ENCODE peak calls at places on chromosomes 7 and 10, in nine cellular contexts. One of them, this sample, is unnamed. For H3K4me1, the result is how much of the 10 kb centered on the place peaks cover.

GRCh38 chr7:32890553-32891045 is 961 bp downstream of the KBTBD2 start:
- DNase-seq in Panc1: no peak
- DNase-seq in transverse colon: peak
- DNase-seq in spleen: no peak
- DNase-seq in suprapubic skin: no peak
- DNase-seq in sigmoid colon: no peak
- DNase-seq in endothelial cell of umbilical vein: no peak
- DNase-seq in prostate gland: peak
- DNase-seq in H1: no peak
- DNase-seq in this sample: no peak

GRCh38 chr7:77464589-77464988 is 48.4 kb upstream of the GSAP start:
- DNase-seq in Panc1: no peak
- DNase-seq in transverse colon: no peak
- DNase-seq in spleen: no peak
- DNase-seq in suprapubic skin: no peak
- DNase-seq in sigmoid colon: no peak
- DNase-seq in endothelial cell of umbilical vein: no peak
- DNase-seq in prostate gland: no peak
- DNase-seq in H1: no peak
- DNase-seq in this sample: no peak

GRCh38 chr7:75982306-75983064 is 11.9 kb downstream of the TMEM120A start:
- DNase-seq in Panc1: no peak
- DNase-seq in transverse colon: no peak
- DNase-seq in spleen: peak
- DNase-seq in suprapubic skin: no peak
- DNase-seq in sigmoid colon: peak
- DNase-seq in endothelial cell of umbilical vein: no peak
- DNase-seq in prostate gland: no peak
- DNase-seq in H1: no peak
- DNase-seq in this sample: peak

GRCh38 chr7:149765399-149766121 is 7.8 kb downstream of the ZNF467 start:
- DNase-seq in Panc1: no peak
- DNase-seq in transverse colon: no peak
- DNase-seq in spleen: peak
- DNase-seq in suprapubic skin: no peak
- DNase-seq in sigmoid colon: no peak
- DNase-seq in endothelial cell of umbilical vein: no peak
- DNase-seq in prostate gland: no peak
- DNase-seq in H1: peak
- DNase-seq in this sample: no peak

GRCh38 chr7:148584154-148584827 is 6.3 kb upstream of the C7orf33 start:
- DNase-seq in Panc1: no peak
- DNase-seq in transverse colon: no peak
- DNase-seq in spleen: no peak
- DNase-seq in suprapubic skin: no peak
- DNase-seq in sigmoid colon: no peak
- DNase-seq in endothelial cell of umbilical vein: no peak
- DNase-seq in prostate gland: no peak
- DNase-seq in H1: no peak
- DNase-seq in this sample: no peak

GRCh38 chr7:115910541-115911164 is 119.9 kb downstream of the TFEC start:
- DNase-seq in Panc1: peak
- DNase-seq in transverse colon: no peak
- DNase-seq in spleen: no peak
- DNase-seq in suprapubic skin: no peak
- DNase-seq in sigmoid colon: no peak
- DNase-seq in endothelial cell of umbilical vein: peak
- DNase-seq in prostate gland: no peak
- DNase-seq in H1: no peak
- DNase-seq in this sample: no peak

GRCh38 chr7:149865437-149865836 is 8.3 kb upstream of the ATP6V0E2 start:
- DNase-seq in Panc1: no peak
- DNase-seq in transverse colon: peak
- DNase-seq in spleen: peak
- DNase-seq in suprapubic skin: no peak
- DNase-seq in sigmoid colon: no peak
- DNase-seq in endothelial cell of umbilical vein: peak
- DNase-seq in prostate gland: no peak
- DNase-seq in H1: no peak
- DNase-seq in this sample: no peak

GRCh38 chr10:18400201-18400910 is 251.0 kb downstream of the NSUN6 start:
- DNase-seq in Panc1: no peak
- DNase-seq in transverse colon: peak
- DNase-seq in spleen: no peak
- DNase-seq in suprapubic skin: no peak
- DNase-seq in sigmoid colon: no peak
- DNase-seq in endothelial cell of umbilical vein: no peak
- DNase-seq in prostate gland: no peak
- DNase-seq in H1: no peak
- DNase-seq in this sample: no peak

GRCh38 chr10:58782876-58783859 is 270.5 kb downstream of the BICC1 start:
- DNase-seq in Panc1: no peak
- DNase-seq in transverse colon: no peak
- DNase-seq in spleen: no peak
- DNase-seq in suprapubic skin: no peak
- DNase-seq in sigmoid colon: peak
- DNase-seq in endothelial cell of umbilical vein: no peak
- DNase-seq in prostate gland: no peak
- DNase-seq in H1: no peak
- DNase-seq in this sample: no peak

GRCh38 chr10:79331709-79332108 is 15.6 kb upstream of the PPIF start:
- DNase-seq in Panc1: no peak
- DNase-seq in transverse colon: no peak
- DNase-seq in spleen: peak
- DNase-seq in suprapubic skin: no peak
- DNase-seq in sigmoid colon: no peak
- DNase-seq in endothelial cell of umbilical vein: no peak
- DNase-seq in prostate gland: no peak
- DNase-seq in H1: no peak
- DNase-seq in this sample: no peak

GRCh38 chr10:44039599-44039998 is 345.3 kb downstream of the CXCL12 start:
- DNase-seq in Panc1: no peak
- DNase-seq in transverse colon: no peak
- DNase-seq in spleen: no peak
- DNase-seq in suprapubic skin: no peak
- DNase-seq in sigmoid colon: no peak
- DNase-seq in endothelial cell of umbilical vein: no peak
- DNase-seq in prostate gland: no peak
- DNase-seq in H1: no peak
- DNase-seq in this sample: no peak

GRCh38 chr7:22110227-22110839 is 164.6 kb upstream of the CDCA7L start:
- DNase-seq in Panc1: peak
- DNase-seq in transverse colon: peak
- DNase-seq in spleen: no peak
- DNase-seq in suprapubic skin: no peak
- DNase-seq in sigmoid colon: peak
- DNase-seq in endothelial cell of umbilical vein: peak
- DNase-seq in prostate gland: peak
- DNase-seq in H1: peak
- DNase-seq in this sample: no peak

GRCh38 chr10:12710594-12711343 is 290.7 kb downstream of the CCDC3 start:
- DNase-seq in Panc1: no peak
- DNase-seq in transverse colon: peak
- DNase-seq in spleen: peak
- DNase-seq in suprapubic skin: peak
- DNase-seq in sigmoid colon: peak
- DNase-seq in endothelial cell of umbilical vein: peak
- DNase-seq in prostate gland: peak
- DNase-seq in H1: peak
- DNase-seq in this sample: no peak

GRCh38 chr7:16083931-16084330 is 337.4 kb downstream of the CRPPA start:
- DNase-seq in Panc1: no peak
- DNase-seq in transverse colon: no peak
- DNase-seq in spleen: no peak
- DNase-seq in suprapubic skin: no peak
- DNase-seq in sigmoid colon: no peak
- DNase-seq in endothelial cell of umbilical vein: peak
- DNase-seq in prostate gland: no peak
- DNase-seq in H1: no peak
- DNase-seq in this sample: no peak

GRCh38 chr7:70051726-70052125 is 453.5 kb downstream of the AUTS2 start:
- DNase-seq in Panc1: no peak
- DNase-seq in transverse colon: no peak
- DNase-seq in spleen: no peak
- DNase-seq in suprapubic skin: no peak
- DNase-seq in sigmoid colon: no peak
- DNase-seq in endothelial cell of umbilical vein: no peak
- DNase-seq in prostate gland: no peak
- DNase-seq in H1: no peak
- DNase-seq in this sample: no peak

GRCh38 chr10:127463548-127463947 is 85.6 kb upstream of the NPS start:
- DNase-seq in Panc1: no peak
- DNase-seq in transverse colon: no peak
- DNase-seq in spleen: no peak
- DNase-seq in suprapubic skin: no peak
- DNase-seq in sigmoid colon: no peak
- DNase-seq in endothelial cell of umbilical vein: no peak
- DNase-seq in prostate gland: no peak
- DNase-seq in H1: no peak
- DNase-seq in this sample: peak

GRCh38 chr10:55820071-55820470 is 541.0 kb downstream of the ZWINT start:
- DNase-seq in Panc1: no peak
- DNase-seq in transverse colon: no peak
- DNase-seq in spleen: no peak
- DNase-seq in suprapubic skin: no peak
- DNase-seq in sigmoid colon: no peak
- DNase-seq in endothelial cell of umbilical vein: no peak
- DNase-seq in prostate gland: no peak
- DNase-seq in H1: no peak
- DNase-seq in this sample: no peak

GRCh38 chr10:47101807-47102206 is 190.6 kb downstream of the PTPN20 start:
- DNase-seq in Panc1: no peak
- DNase-seq in transverse colon: no peak
- DNase-seq in spleen: no peak
- DNase-seq in suprapubic skin: no peak
- DNase-seq in sigmoid colon: no peak
- DNase-seq in endothelial cell of umbilical vein: no peak
- DNase-seq in prostate gland: no peak
- DNase-seq in H1: no peak
- DNase-seq in this sample: peak

GRCh38 chr10:45375716-45376231 is 1.8 kb downstream of the ALOX5 start:
- DNase-seq in Panc1: no peak
- DNase-seq in transverse colon: no peak
- DNase-seq in spleen: peak
- DNase-seq in suprapubic skin: no peak
- DNase-seq in sigmoid colon: no peak
- DNase-seq in endothelial cell of umbilical vein: no peak
- DNase-seq in prostate gland: no peak
- DNase-seq in H1: no peak
- DNase-seq in this sample: no peak

GRCh38 chr10:132943555-132944404 is 1.4 kb upstream of the CFAP46 start:
- DNase-seq in Panc1: no peak
- DNase-seq in transverse colon: no peak
- DNase-seq in spleen: no peak
- DNase-seq in suprapubic skin: peak
- DNase-seq in sigmoid colon: no peak
- DNase-seq in endothelial cell of umbilical vein: no peak
- DNase-seq in prostate gland: no peak
- DNase-seq in H1: no peak
- DNase-seq in this sample: no peak
- TF ChIP-seq POLR2AphosphoS5 in Panc1: no peak
- TF ChIP-seq POLR2AphosphoS5 in transverse colon: no peak
- TF ChIP-seq POLR2AphosphoS5 in spleen: no peak
- TF ChIP-seq POLR2AphosphoS5 in suprapubic skin: no peak
- TF ChIP-seq POLR2AphosphoS5 in sigmoid colon: no peak
- TF ChIP-seq POLR2AphosphoS5 in endothelial cell of umbilical vein: no peak
- TF ChIP-seq POLR2AphosphoS5 in prostate gland: no peak
- TF ChIP-seq POLR2AphosphoS5 in H1: no peak
- TF ChIP-seq POLR2AphosphoS5 in this sample: no peak

GRCh38 chr10:108629843-108630242 is 1293.5 kb downstream of the XPNPEP1 start:
- DNase-seq in Panc1: no peak
- DNase-seq in transverse colon: no peak
- DNase-seq in spleen: no peak
- DNase-seq in suprapubic skin: no peak
- DNase-seq in sigmoid colon: no peak
- DNase-seq in endothelial cell of umbilical vein: no peak
- DNase-seq in prostate gland: no peak
- DNase-seq in H1: no peak
- DNase-seq in this sample: no peak
- TF ChIP-seq CTCF in Panc1: no peak
- TF ChIP-seq CTCF in transverse colon: no peak
- TF ChIP-seq CTCF in spleen: no peak
- TF ChIP-seq CTCF in suprapubic skin: no peak
- TF ChIP-seq CTCF in sigmoid colon: no peak
- TF ChIP-seq CTCF in endothelial cell of umbilical vein: no peak
- TF ChIP-seq CTCF in prostate gland: no peak
- TF ChIP-seq CTCF in H1: peak
- TF ChIP-seq CTCF in this sample: no peak

GRCh38 chr10:34759161-34759836 is 55.8 kb downstream of the PARD3 start:
- DNase-seq in Panc1: no peak
- DNase-seq in transverse colon: no peak
- DNase-seq in spleen: no peak
- DNase-seq in suprapubic skin: no peak
- DNase-seq in sigmoid colon: no peak
- DNase-seq in endothelial cell of umbilical vein: no peak
- DNase-seq in prostate gland: no peak
- DNase-seq in H1: no peak
- DNase-seq in this sample: no peak

GRCh38 chr10:34756584-34756983 is 58.5 kb downstream of the PARD3 start:
- DNase-seq in Panc1: no peak
- DNase-seq in transverse colon: no peak
- DNase-seq in spleen: no peak
- DNase-seq in suprapubic skin: no peak
- DNase-seq in sigmoid colon: no peak
- DNase-seq in endothelial cell of umbilical vein: no peak
- DNase-seq in prostate gland: no peak
- DNase-seq in H1: no peak
- DNase-seq in this sample: no peak

GRCh38 chr10:34758447-34758996 is 56.6 kb downstream of the PARD3 start:
- DNase-seq in Panc1: peak
- DNase-seq in transverse colon: no peak
- DNase-seq in spleen: no peak
- DNase-seq in suprapubic skin: no peak
- DNase-seq in sigmoid colon: no peak
- DNase-seq in endothelial cell of umbilical vein: peak
- DNase-seq in prostate gland: no peak
- DNase-seq in H1: no peak
- DNase-seq in this sample: no peak

GRCh38 chr10:34759837-34760215 is 55.3 kb downstream of the PARD3 start:
- DNase-seq in Panc1: no peak
- DNase-seq in transverse colon: no peak
- DNase-seq in spleen: no peak
- DNase-seq in suprapubic skin: no peak
- DNase-seq in sigmoid colon: no peak
- DNase-seq in endothelial cell of umbilical vein: no peak
- DNase-seq in prostate gland: no peak
- DNase-seq in H1: no peak
- DNase-seq in this sample: no peak

GRCh38 chr10:34757933-34758332 is 57.2 kb downstream of the PARD3 start:
- DNase-seq in Panc1: no peak
- DNase-seq in transverse colon: no peak
- DNase-seq in spleen: no peak
- DNase-seq in suprapubic skin: no peak
- DNase-seq in sigmoid colon: no peak
- DNase-seq in endothelial cell of umbilical vein: no peak
- DNase-seq in prostate gland: no peak
- DNase-seq in H1: no peak
- DNase-seq in this sample: no peak
- H3K4me1 ChIP-seq in Panc1: under half
- H3K4me1 ChIP-seq in transverse colon: under half
- H3K4me1 ChIP-seq in spleen: under half
- H3K4me1 ChIP-seq in suprapubic skin: under half
- H3K4me1 ChIP-seq in sigmoid colon: under half
- H3K4me1 ChIP-seq in endothelial cell of umbilical vein: under half
- H3K4me1 ChIP-seq in prostate gland: under half
- H3K4me1 ChIP-seq in H1: under half
- H3K4me1 ChIP-seq in this sample: half or more

GRCh38 chr7:44112231-44112996 is 8.3 kb downstream of the AEBP1 start:
- DNase-seq in Panc1: no peak
- DNase-seq in transverse colon: no peak
- DNase-seq in spleen: peak
- DNase-seq in suprapubic skin: no peak
- DNase-seq in sigmoid colon: peak
- DNase-seq in endothelial cell of umbilical vein: no peak
- DNase-seq in prostate gland: no peak
- DNase-seq in H1: no peak
- DNase-seq in this sample: no peak
- TF ChIP-seq POLR2AphosphoS5 in Panc1: no peak
- TF ChIP-seq POLR2AphosphoS5 in transverse colon: no peak
- TF ChIP-seq POLR2AphosphoS5 in spleen: no peak
- TF ChIP-seq POLR2AphosphoS5 in suprapubic skin: no peak
- TF ChIP-seq POLR2AphosphoS5 in sigmoid colon: no peak
- TF ChIP-seq POLR2AphosphoS5 in endothelial cell of umbilical vein: peak
- TF ChIP-seq POLR2AphosphoS5 in prostate gland: no peak
- TF ChIP-seq POLR2AphosphoS5 in H1: no peak
- TF ChIP-seq POLR2AphosphoS5 in this sample: no peak

This sample was measured in vagina.